ENCODE peak calls at places on chromosomes 6 and 20, in four cellular contexts. One of them, this sample, is unnamed.

GRCh38 chr6:106799008-106799952 is 169.9 kb downstream of the QRSL1 start:
- DNase-seq in psoas muscle: no peak
- DNase-seq in ovary: no peak
- DNase-seq in heart right ventricle: no peak
- DNase-seq in this sample: peak

GRCh38 chr20:36919715-36920333 is 31.7 kb downstream of the SAMHD1 start:
- DNase-seq in heart right ventricle: peak
- DNase-seq in psoas muscle: no peak
- DNase-seq in ovary: no peak
- DNase-seq in this sample: peak

GRCh38 chr6:108260126-108260808 is 573 bp downstream of the SNX3 start:
- DNase-seq in heart right ventricle: peak
- DNase-seq in ovary: peak
- DNase-seq in psoas muscle: no peak
- DNase-seq in this sample: peak

GRCh38 chr6:1376653-1377052 is 12.7 kb upstream of the FOXF2 start:
- DNase-seq in psoas muscle: no peak
- DNase-seq in ovary: no peak
- DNase-seq in heart right ventricle: no peak
- DNase-seq in this sample: no peak

GRCh38 chr20:62631336-62632317 is 10.7 kb upstream of the SLCO4A1 start:
- DNase-seq in psoas muscle: no peak
- DNase-seq in heart right ventricle: no peak
- DNase-seq in ovary: no peak
- DNase-seq in this sample: no peak

GRCh38 chr6:16723833-16724232 is 37.4 kb downstream of the ATXN1 start:
- DNase-seq in ovary: no peak
- DNase-seq in heart right ventricle: no peak
- DNase-seq in psoas muscle: no peak
- DNase-seq in this sample: no peak

GRCh38 chr20:37288091-37288490 is 1.4 kb upstream of the MANBAL start:
- DNase-seq in psoas muscle: no peak
- DNase-seq in heart right ventricle: no peak
- DNase-seq in ovary: no peak
- DNase-seq in this sample: no peak

GRCh38 chr20:13744403-13744802 is 40.3 kb downstream of the ESF1 start:
- DNase-seq in psoas muscle: no peak
- DNase-seq in ovary: no peak
- DNase-seq in heart right ventricle: no peak
- DNase-seq in this sample: no peak

GRCh38 chr6:51213806-51214205 is 395.1 kb downstream of the TFAP2B start:
- DNase-seq in heart right ventricle: no peak
- DNase-seq in ovary: no peak
- DNase-seq in psoas muscle: no peak
- DNase-seq in this sample: no peak

GRCh38 chr20:16865406-16865805 is 117.2 kb downstream of the OTOR start:
- DNase-seq in psoas muscle: no peak
- DNase-seq in ovary: no peak
- DNase-seq in heart right ventricle: no peak
- DNase-seq in this sample: no peak

GRCh38 chr6:39421383-39422225 is 99.1 kb upstream of the KCNK16 start:
- DNase-seq in psoas muscle: no peak
- DNase-seq in heart right ventricle: no peak
- DNase-seq in ovary: no peak
- DNase-seq in this sample: no peak

GRCh38 chr6:63537126-63537958 is 34.9 kb upstream of the LOC128125822 start:
- DNase-seq in heart right ventricle: no peak
- DNase-seq in psoas muscle: no peak
- DNase-seq in ovary: no peak
- DNase-seq in this sample: no peak

GRCh38 chr6:150272976-150273315 is 95.9 kb upstream of the IYD start:
- DNase-seq in heart right ventricle: no peak
- DNase-seq in ovary: no peak
- DNase-seq in psoas muscle: no peak
- DNase-seq in this sample: no peak

GRCh38 chr6:142440603-142441293 is 138.9 kb downstream of the ADGRG6 start:
- DNase-seq in heart right ventricle: no peak
- DNase-seq in ovary: no peak
- DNase-seq in psoas muscle: no peak
- DNase-seq in this sample: no peak

GRCh38 chr6:47134476-47135189 is 92.5 kb upstream of the ADGRF1 start:
- DNase-seq in psoas muscle: no peak
- DNase-seq in heart right ventricle: no peak
- DNase-seq in ovary: no peak
- DNase-seq in this sample: no peak

GRCh38 chr20:29427201-29428060 is 1830.0 kb upstream of the DEFB115 start:
- DNase-seq in ovary: no peak
- DNase-seq in heart right ventricle: no peak
- DNase-seq in psoas muscle: no peak
- DNase-seq in this sample: no peak

GRCh38 chr6:9140181-9140580 is 704.8 kb upstream of the SLC35B3 start:
- DNase-seq in ovary: no peak
- DNase-seq in heart right ventricle: no peak
- DNase-seq in psoas muscle: peak
- DNase-seq in this sample: no peak

GRCh38 chr6:138028893-138029292 is 78.3 kb downstream of the PERP start:
- DNase-seq in psoas muscle: no peak
- DNase-seq in ovary: no peak
- DNase-seq in heart right ventricle: no peak
- DNase-seq in this sample: no peak

GRCh38 chr6:110731898-110732297 is 83.4 kb downstream of the CDK19 start:
- DNase-seq in heart right ventricle: no peak
- DNase-seq in ovary: no peak
- DNase-seq in psoas muscle: no peak
- DNase-seq in this sample: no peak

GRCh38 chr6:84362180-84362821 is 134.9 kb upstream of the CEP162 start:
- DNase-seq in ovary: no peak
- DNase-seq in heart right ventricle: no peak
- DNase-seq in psoas muscle: no peak
- DNase-seq in this sample: no peak

GRCh38 chr6:15715060-15715459 is 52.2 kb upstream of the DTNBP1 start:
- DNase-seq in heart right ventricle: no peak
- DNase-seq in ovary: no peak
- DNase-seq in psoas muscle: no peak
- DNase-seq in this sample: no peak

GRCh38 chr6:110491644-110492317 is 15.4 kb upstream of the SLC22A16 start:
- DNase-seq in psoas muscle: no peak
- DNase-seq in heart right ventricle: no peak
- DNase-seq in ovary: no peak
- DNase-seq in this sample: no peak

GRCh38 chr6:16179970-16180431 is 51.1 kb downstream of the MYLIP start:
- DNase-seq in psoas muscle: no peak
- DNase-seq in heart right ventricle: no peak
- DNase-seq in ovary: no peak
- DNase-seq in this sample: peak

GRCh38 chr6:145798530-145798929 is 16.1 kb downstream of the FBXO30 start:
- DNase-seq in heart right ventricle: no peak
- DNase-seq in psoas muscle: no peak
- DNase-seq in ovary: no peak
- DNase-seq in this sample: no peak

GRCh38 chr6:64014581-64014980 is 379.0 kb downstream of the PHF3 start:
- DNase-seq in psoas muscle: no peak
- DNase-seq in heart right ventricle: no peak
- DNase-seq in ovary: no peak
- DNase-seq in this sample: no peak

GRCh38 chr20:53773792-53774371 is 180.2 kb upstream of the ZNF217 start:
- DNase-seq in ovary: no peak
- DNase-seq in psoas muscle: no peak
- DNase-seq in heart right ventricle: no peak
- DNase-seq in this sample: no peak

GRCh38 chr6:48747040-48747439 is 636.0 kb upstream of the PTCHD4 start:
- DNase-seq in psoas muscle: no peak
- DNase-seq in ovary: no peak
- DNase-seq in heart right ventricle: no peak
- DNase-seq in this sample: no peak

GRCh38 chr6:155171747-155172191 is 92.0 kb upstream of the CLDN20 start:
- DNase-seq in ovary: no peak
- DNase-seq in psoas muscle: no peak
- DNase-seq in heart right ventricle: no peak
- DNase-seq in this sample: no peak

GRCh38 chr20:48951041-48951440 is 29.5 kb downstream of the ARFGEF2 start:
- DNase-seq in heart right ventricle: no peak
- DNase-seq in ovary: no peak
- DNase-seq in psoas muscle: no peak
- DNase-seq in this sample: no peak

GRCh38 chr6:8219352-8219943 is 117.1 kb upstream of the EEF1E1 start:
- DNase-seq in heart right ventricle: peak
- DNase-seq in ovary: peak
- DNase-seq in psoas muscle: no peak
- DNase-seq in this sample: peak

GRCh38 chr6:121506761-121507754 is 71.6 kb downstream of the GJA1 start:
- DNase-seq in ovary: no peak
- DNase-seq in heart right ventricle: no peak
- DNase-seq in psoas muscle: peak
- DNase-seq in this sample: no peak

GRCh38 chr6:107670792-107671199 is 153.3 kb downstream of the SCML4 start:
- DNase-seq in psoas muscle: peak
- DNase-seq in ovary: peak
- DNase-seq in heart right ventricle: peak
- DNase-seq in this sample: peak

GRCh38 chr6:35664945-35665344 is 23.8 kb downstream of the FKBP5 start:
- DNase-seq in ovary: no peak
- DNase-seq in heart right ventricle: no peak
- DNase-seq in psoas muscle: no peak
- DNase-seq in this sample: no peak

GRCh38 chr20:38089500-38089899 is 56.0 kb downstream of the RPRD1B start:
- DNase-seq in ovary: no peak
- DNase-seq in psoas muscle: no peak
- DNase-seq in heart right ventricle: no peak
- DNase-seq in this sample: no peak

GRCh38 chr6:51684603-51685002 is 402.8 kb downstream of the PKHD1 start:
- DNase-seq in psoas muscle: no peak
- DNase-seq in heart right ventricle: no peak
- DNase-seq in ovary: no peak
- DNase-seq in this sample: no peak

GRCh38 chr6:13863699-13864155 is 49.4 kb upstream of the MCUR1 start:
- DNase-seq in heart right ventricle: no peak
- DNase-seq in ovary: no peak
- DNase-seq in psoas muscle: no peak
- DNase-seq in this sample: no peak

GRCh38 chr20:33444797-33445560 is 1.4 kb upstream of the SNTA1 start:
- DNase-seq in psoas muscle: peak
- DNase-seq in ovary: no peak
- DNase-seq in heart right ventricle: no peak
- DNase-seq in this sample: peak

DNA sequence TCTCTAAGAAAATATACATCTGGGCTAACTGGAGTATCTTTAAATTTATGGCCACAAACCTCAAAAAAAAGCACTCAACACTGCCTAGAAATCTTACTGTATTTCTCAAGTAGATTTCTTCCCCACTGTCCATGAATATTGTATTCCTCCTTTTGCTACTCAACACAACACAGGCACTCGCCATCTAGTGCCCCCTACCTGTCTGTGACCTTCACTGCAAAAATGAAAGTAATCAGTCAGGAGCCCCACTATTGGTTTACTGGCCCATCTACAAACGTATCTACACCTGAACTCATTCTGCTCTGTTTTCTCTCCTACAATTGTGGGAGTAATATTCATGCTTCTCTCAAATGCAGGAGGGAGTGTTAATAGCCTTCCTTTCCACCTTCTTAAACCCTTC is 58.3 kb downstream of the LY86 start:
- DNase-seq in ovary: no peak
- DNase-seq in heart right ventricle: no peak
- DNase-seq in psoas muscle: no peak
- DNase-seq in this sample: no peak
- TF ChIP-seq CTCF in ovary: no peak
- TF ChIP-seq CTCF in heart right ventricle: no peak
- TF ChIP-seq CTCF in psoas muscle: no peak
- TF ChIP-seq CTCF in this sample: no peak

GRCh38 chr6:143629104-143630080 is 48.4 kb upstream of the PHACTR2 start:
- DNase-seq in heart right ventricle: no peak
- DNase-seq in ovary: no peak
- DNase-seq in psoas muscle: no peak
- DNase-seq in this sample: no peak
- H3K4me3 ChIP-seq in heart right ventricle: no peak
- H3K4me3 ChIP-seq in ovary: no peak
- H3K4me3 ChIP-seq in psoas muscle: no peak
- H3K4me3 ChIP-seq in this sample: no peak

DNA sequence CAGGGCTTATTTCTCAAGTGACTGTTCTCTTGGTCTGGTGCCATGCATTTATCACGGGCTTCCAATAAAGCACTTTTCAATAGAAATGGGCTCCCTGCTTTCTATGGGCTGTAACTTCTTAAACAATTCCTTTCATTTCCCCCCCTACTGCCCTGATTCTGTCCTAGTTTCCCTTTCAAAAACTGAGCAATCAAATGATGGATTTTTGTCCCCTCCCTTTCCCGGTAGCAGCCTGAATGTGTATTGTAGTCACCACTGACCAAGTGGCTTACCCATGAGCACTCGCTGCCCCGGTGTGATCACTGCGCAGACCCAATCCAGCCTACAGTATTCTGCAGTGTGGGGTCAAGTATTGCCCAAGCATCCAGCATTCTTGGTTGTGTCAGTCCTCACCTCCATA is 13.8 kb downstream of the RPS10 start:
- DNase-seq in heart right ventricle: no peak
- DNase-seq in psoas muscle: no peak
- DNase-seq in ovary: no peak
- DNase-seq in this sample: no peak
- TF ChIP-seq CTCF in heart right ventricle: no peak
- TF ChIP-seq CTCF in psoas muscle: no peak
- TF ChIP-seq CTCF in ovary: no peak
- TF ChIP-seq CTCF in this sample: no peak

GRCh38 chr6:167093922-167094432 is 28.9 kb upstream of the CCR6 start:
- DNase-seq in ovary: no peak
- DNase-seq in heart right ventricle: no peak
- DNase-seq in psoas muscle: no peak
- DNase-seq in this sample: peak
- H3K4me3 ChIP-seq in ovary: no peak
- H3K4me3 ChIP-seq in heart right ventricle: peak
- H3K4me3 ChIP-seq in psoas muscle: peak
- H3K4me3 ChIP-seq in this sample: peak